ENCODE peak calls at places on chromosomes 4 and X, in seven cellular contexts. K, I, J, P, Z, R and M are unnamed samples.

GRCh38 chrX:73262991-73263390 is 48.3 kb upstream of the NAP1L2 start:
- DNase-seq in K (no peak), I (peak), J (peak), P (no peak), Z (no peak), R (peak), M (no peak)

GRCh38 chr4:85149656-85150055 is 183.2 kb upstream of the WDFY3 start:
- DNase-seq in K (peak), I (peak), J (no peak), P (no peak), Z (no peak), R (no peak), M (peak)

GRCh38 chr4:11175374-11175773 is 253.3 kb downstream of the HS3ST1 start:
- DNase-seq in K (no peak), I (no peak), J (no peak), P (no peak), Z (no peak), R (no peak), M (no peak)

GRCh38 chr4:27894951-27895350 is 1034.3 kb downstream of the STIM2 start:
- DNase-seq in K (no peak), I (peak), J (no peak), P (no peak), Z (no peak), R (no peak), M (no peak)

GRCh38 chr4:149279790-149280189 is 535.9 kb downstream of the IQCM start:
- DNase-seq in K (no peak), I (no peak), J (no peak), P (no peak), Z (no peak), R (no peak), M (no peak)

GRCh38 chr4:13483142-13484044 is 747 bp downstream of the RAB28 start:
- DNase-seq in K (peak), I (peak), J (peak), P (peak), Z (peak), R (peak), M (peak)

GRCh38 chrX:8879750-8880149 is 78.6 kb upstream of the FAM9A start:
- DNase-seq in K (no peak), I (peak), J (peak), P (no peak), Z (no peak), R (no peak), M (peak)

GRCh38 chr4:142386450-142386849 is 459.7 kb downstream of the INPP4B start:
- DNase-seq in K (no peak), I (no peak), J (no peak), P (no peak), Z (no peak), R (no peak), M (no peak)

GRCh38 chr4:137558951-137559350 is 26.7 kb upstream of the PCDH18 start:
- DNase-seq in K (peak), I (peak), J (no peak), P (no peak), Z (no peak), R (no peak), M (peak)

GRCh38 chr4:60396680-60397079 is 803.4 kb upstream of the ADGRL3 start:
- DNase-seq in K (no peak), I (no peak), J (no peak), P (no peak), Z (no peak), R (no peak), M (no peak)

GRCh38 chr4:151246742-151247141 is 30.2 kb upstream of the PRSS48 start:
- DNase-seq in K (no peak), I (no peak), J (no peak), P (no peak), Z (no peak), R (no peak), M (no peak)